ENCODE peak calls at places on chromosomes 4 and X, in four cellular contexts. B is NCI-H69, W is iPS-NIHi11, G is NCI-H345. P is an unnamed sample.

GRCh38 chr4:73267050-73267449 is 8.5 kb upstream of the ANKRD17 start:
- DNase-seq in B (no peak), W (no peak), G (no peak), P (no peak)

GRCh38 chr4:110860125-110860524 is 237.2 kb upstream of the PITX2 start:
- DNase-seq in B (no peak), W (no peak), G (no peak), P (no peak)

GRCh38 chrX:20989361-20989760 is 384.9 kb upstream of the CNKSR2 start:
- DNase-seq in B (no peak), W (no peak), G (no peak), P (no peak)

GRCh38 chr4:87557348-87557747 is 28.2 kb upstream of the SPARCL1 start:
- DNase-seq in B (peak), W (no peak), G (no peak), P (no peak)

GRCh38 chrX:50707955-50708694 is 105.9 kb downstream of the SHROOM4 start:
- DNase-seq in B (no peak), W (no peak), G (no peak), P (no peak)

GRCh38 chr4:95798003-95798402 is 41.9 kb upstream of the PDHA2 start:
- DNase-seq in B (no peak), W (no peak), G (peak), P (no peak)

GRCh38 chrX:85995641-85996040 is 51.7 kb downstream of the CHM start:
- DNase-seq in B (no peak), W (no peak), G (no peak), P (no peak)

GRCh38 chr4:122826596-122827257 is at the start of gene FGF2:
- DNase-seq in B (peak), W (peak), G (peak), P (peak)

GRCh38 chrX:145405012-145405411 is 157.7 kb downstream of the SPANXN1 start:
- DNase-seq in B (peak), W (peak), G (peak), P (no peak)

GRCh38 chr4:47383829-47384427 is 79.6 kb downstream of the COMMD8 start:
- DNase-seq in B (peak), W (peak), G (peak), P (no peak)